ENCODE peak calls at places on chromosome 22, in four cellular contexts. B is GM12865, T is bronchial epithelial cell, G is AG04450. M is an unnamed sample.

GRCh38 chr22:22450343-22450839 is 58.2 kb downstream of the ZNF280B start:
- DNase-seq in B (peak), T (no peak), G (no peak), M (no peak)

GRCh38 chr22:33687464-33687863 is 232.8 kb downstream of the LARGE1 start:
- DNase-seq in B (no peak), T (no peak), G (no peak), M (no peak)

GRCh38 chr22:23856721-23857605 is 712 bp upstream of the SLC2A11 start:
- DNase-seq in B (peak), T (peak), G (no peak), M (peak)

GRCh38 chr22:21917206-21917958 is 35.3 kb downstream of the PPM1F start:
- DNase-seq in B (no peak), T (no peak), G (no peak), M (peak)

GRCh38 chr22:33038131-33038772 is 19.9 kb downstream of the SYN3 start:
- DNase-seq in B (no peak), T (no peak), G (no peak), M (no peak)

GRCh38 chr22:23969071-23969470 is 2.4 kb downstream of the DDTL start:
- DNase-seq in B (no peak), T (no peak), G (no peak), M (no peak)

GRCh38 chr22:42841444-42841843 is 15.6 kb downstream of the ARFGAP3 start:
- DNase-seq in B (no peak), T (no peak), G (no peak), M (peak)

GRCh38 chr22:43155789-43156188 is 4.4 kb downstream of the TSPO start:
- DNase-seq in B (no peak), T (no peak), G (no peak), M (no peak)

GRCh38 chr22:23204541-23205157 is 24.3 kb downstream of the BCR start:
- DNase-seq in B (no peak), T (no peak), G (no peak), M (no peak)

GRCh38 chr22:24109649-24110048 is 71.6 kb upstream of the SUSD2 start:
- DNase-seq in B (no peak), T (no peak), G (no peak), M (no peak)

GRCh38 chr22:23806837-23807236 is 20.1 kb downstream of the SMARCB1 start:
- DNase-seq in B (no peak), T (no peak), G (no peak), M (no peak)

GRCh38 chr22:17303840-17304779 is 65.2 kb upstream of the CECR2 start:
- DNase-seq in B (peak), T (no peak), G (no peak), M (no peak)

GRCh38 chr22:43218786-43219185 is 31.9 kb upstream of the TTLL12 start:
- DNase-seq in B (no peak), T (no peak), G (no peak), M (no peak)

GRCh38 chr22:20418211-20418788 is 19.3 kb downstream of the SCARF2 start:
- DNase-seq in B (peak), T (peak), G (peak), M (peak)

GRCh38 chr22:32337015-32337414 is 20.7 kb upstream of the RFPL3 start:
- DNase-seq in B (no peak), T (no peak), G (no peak), M (no peak)

GRCh38 chr22:23289851-23290724 is 109.8 kb downstream of the BCR start:
- DNase-seq in B (peak), T (peak), G (no peak), M (peak)

GRCh38 chr22:17945851-17946690 is 78.3 kb downstream of the MICAL3 start:
- DNase-seq in B (peak), T (no peak), G (no peak), M (no peak)

GRCh38 chr22:32917577-32918375 is 116.3 kb downstream of the TIMP3 start:
- DNase-seq in B (no peak), T (no peak), G (no peak), M (no peak)

GRCh38 chr22:50473855-50474671 is 772 bp downstream of the SBF1 start:
- DNase-seq in B (peak), T (peak), G (peak), M (peak)

GRCh38 chr22:50532824-50533344 is 3.1 kb upstream of the TYMP start:
- DNase-seq in B (no peak), T (no peak), G (no peak), M (no peak)

GRCh38 chr22:18012528-18012927 is 11.8 kb downstream of the MICAL3 start:
- DNase-seq in B (no peak), T (peak), G (no peak), M (no peak)

GRCh38 chr22:17631076-17631565 is 2.6 kb upstream of the ATP6V1E1 start:
- DNase-seq in B (no peak), T (no peak), G (no peak), M (no peak)

GRCh38 chr22:42489000-42489399 is 30.6 kb downstream of the RRP7A start:
- DNase-seq in B (no peak), T (no peak), G (no peak), M (no peak)

GRCh38 chr22:47328550-47329243 is 566.2 kb downstream of the TBC1D22A start:
- DNase-seq in B (no peak), T (peak), G (peak), M (peak)

DNA sequence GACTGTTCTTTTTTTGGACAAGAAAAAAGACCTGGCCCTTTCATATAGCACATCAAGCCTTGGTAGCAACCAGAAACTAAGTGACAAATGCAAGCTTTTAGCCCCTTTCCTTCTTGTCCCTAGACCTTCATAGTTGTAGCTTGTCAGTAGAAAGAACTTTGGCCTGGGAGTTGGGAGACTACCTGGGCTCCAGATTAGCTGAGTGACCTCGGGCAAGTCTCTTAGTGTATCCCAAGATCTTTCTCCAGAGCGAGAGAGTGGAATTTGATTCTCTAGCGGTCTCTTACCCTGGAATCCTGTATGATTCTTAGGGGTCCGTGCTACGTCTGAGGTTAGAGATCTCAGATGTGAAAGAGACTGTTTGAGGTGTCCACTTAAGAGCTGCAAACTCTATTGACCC is 59.0 kb downstream of the ZNRF3 start:
- DNase-seq in B (no peak), T (no peak), G (no peak), M (no peak)
- H3K4me3 ChIP-seq in B (no peak), T (no peak), G (no peak), M (no peak)

DNA sequence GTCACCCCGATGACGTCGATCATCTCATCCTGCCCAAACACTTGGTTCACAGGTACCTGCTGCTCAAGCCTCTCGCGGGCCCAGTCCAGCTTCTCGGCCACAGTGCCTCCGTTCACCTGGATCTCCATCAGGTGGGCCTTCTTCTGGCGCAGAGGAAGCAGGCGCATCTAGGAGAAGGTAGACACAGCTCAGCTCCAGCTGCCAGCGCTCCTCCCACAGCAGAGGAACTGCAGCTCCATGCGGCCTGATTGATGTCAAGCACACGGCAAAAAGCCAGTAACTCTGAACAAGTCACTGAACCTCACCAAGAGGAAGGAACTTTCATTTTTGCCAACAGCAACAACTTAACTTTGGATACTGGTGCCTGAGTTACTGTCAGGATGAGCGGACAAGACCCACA is 4.0 kb downstream of the RPL3 start:
- DNase-seq in B (no peak), T (no peak), G (no peak), M (no peak)
- H3K4me3 ChIP-seq in B (no peak), T (no peak), G (peak), M (peak)

GRCh38 chr22:44279059-44279340 is 33.8 kb downstream of the SHISAL1 start:
- DNase-seq in B (no peak), T (no peak), G (no peak), M (no peak)

GRCh38 chr22:44280665-44281188 is 32.0 kb downstream of the SHISAL1 start:
- DNase-seq in B (no peak), T (no peak), G (no peak), M (no peak)

GRCh38 chr22:44277404-44278135 is 35.2 kb downstream of the SHISAL1 start:
- DNase-seq in B (no peak), T (no peak), G (no peak), M (no peak)

GRCh38 chr22:44276706-44277403 is 35.9 kb downstream of the SHISAL1 start:
- DNase-seq in B (no peak), T (no peak), G (no peak), M (no peak)

GRCh38 chr22:44278234-44279058 is 34.3 kb downstream of the SHISAL1 start:
- DNase-seq in B (no peak), T (no peak), G (no peak), M (no peak)
- H3K4me3 ChIP-seq in B (no peak), T (no peak), G (no peak), M (no peak)

DNA sequence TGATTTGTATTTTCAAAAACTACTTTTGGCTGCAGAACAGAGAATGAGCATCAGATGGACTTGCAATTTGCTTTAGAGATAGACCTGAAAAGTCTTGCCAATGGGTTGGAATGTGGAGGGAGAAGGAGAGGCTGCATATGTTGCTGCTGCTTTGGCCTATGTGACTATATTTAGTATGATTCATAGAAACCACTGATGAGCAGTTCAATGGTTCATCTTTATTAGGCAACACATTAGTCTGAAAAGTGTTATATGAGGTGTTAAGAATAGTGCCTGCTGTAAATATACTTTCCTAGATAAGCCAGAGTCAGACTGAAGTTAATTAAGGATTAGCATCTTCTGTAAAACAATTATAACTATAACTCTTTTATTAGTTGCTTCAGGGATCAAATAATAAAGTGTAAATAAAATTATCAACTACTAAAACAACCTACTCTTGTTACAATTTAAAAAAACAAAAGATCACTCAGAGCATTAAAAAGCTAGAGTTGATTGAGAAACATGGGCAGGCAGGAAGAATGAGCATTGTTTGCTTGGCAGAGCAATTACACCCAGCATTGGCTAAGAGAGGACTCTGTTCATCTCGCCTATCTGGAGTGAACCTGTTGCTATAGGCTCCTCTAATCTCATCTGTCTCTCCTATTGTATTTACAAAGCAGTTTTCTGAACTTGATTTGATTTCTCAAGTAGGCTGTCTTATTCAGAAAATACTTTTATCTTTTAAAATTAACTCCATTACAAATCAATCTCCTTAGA is 36.3 kb downstream of the HORMAD2 start:
- DNase-seq in B (no peak), T (peak), G (peak), M (peak)
- H3K4me3 ChIP-seq in B (no peak), T (no peak), G (no peak), M (no peak)

DNA sequence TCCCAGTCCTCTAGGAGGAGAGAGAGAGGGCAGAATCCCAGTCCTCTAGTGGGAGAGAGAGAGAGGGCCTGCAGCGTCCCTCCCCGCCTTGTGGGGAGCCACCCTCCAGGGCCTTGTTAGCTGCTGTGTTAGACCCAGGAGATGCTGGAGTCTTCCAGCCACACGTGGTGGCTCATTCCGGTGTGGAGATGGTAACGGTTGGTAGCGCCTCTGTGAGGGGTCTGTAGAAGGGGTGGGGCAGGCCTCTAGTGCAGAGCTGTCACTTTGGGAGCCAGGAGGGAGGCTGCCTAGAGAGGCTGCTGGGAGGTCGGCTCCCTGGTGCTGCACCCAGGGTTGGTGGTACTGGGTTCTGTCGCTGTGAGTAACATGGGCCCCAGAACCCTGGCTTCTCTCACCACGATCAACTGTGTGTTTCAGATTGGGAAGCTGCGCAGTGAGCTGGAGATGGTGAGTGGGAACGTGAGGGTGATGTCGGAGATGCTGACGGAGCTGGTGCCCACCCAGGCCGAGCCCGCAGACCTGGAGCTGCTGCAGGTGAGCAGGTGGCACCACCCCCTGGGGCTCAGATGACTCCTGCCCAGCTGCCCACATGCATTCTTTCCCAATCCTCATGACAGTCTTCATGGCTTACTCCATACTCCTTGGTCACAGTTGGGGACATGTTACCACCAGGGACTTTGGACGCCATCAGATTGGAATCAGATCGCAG is 27.3 kb downstream of the TOM1 start:
- DNase-seq in B (no peak), T (no peak), G (no peak), M (no peak)
- H3K4me3 ChIP-seq in B (no peak), T (no peak), G (no peak), M (no peak)

GRCh38 chr22:49051491-49052022 is 776.1 kb downstream of the BRD1 start:
- DNase-seq in B (no peak), T (no peak), G (no peak), M (no peak)

GRCh38 chr22:49053574-49053973 is 774.1 kb downstream of the BRD1 start:
- DNase-seq in B (no peak), T (no peak), G (no peak), M (no peak)

GRCh38 chr22:49055406-49055805 is 772.3 kb downstream of the BRD1 start:
- DNase-seq in B (no peak), T (no peak), G (no peak), M (no peak)

GRCh38 chr22:49052023-49052538 is 775.6 kb downstream of the BRD1 start:
- DNase-seq in B (no peak), T (no peak), G (no peak), M (no peak)

GRCh38 chr22:49052560-49052959 is 775.1 kb downstream of the BRD1 start:
- DNase-seq in B (no peak), T (no peak), G (no peak), M (no peak)
- H3K4me3 ChIP-seq in B (no peak), T (no peak), G (no peak), M (peak)

DNA sequence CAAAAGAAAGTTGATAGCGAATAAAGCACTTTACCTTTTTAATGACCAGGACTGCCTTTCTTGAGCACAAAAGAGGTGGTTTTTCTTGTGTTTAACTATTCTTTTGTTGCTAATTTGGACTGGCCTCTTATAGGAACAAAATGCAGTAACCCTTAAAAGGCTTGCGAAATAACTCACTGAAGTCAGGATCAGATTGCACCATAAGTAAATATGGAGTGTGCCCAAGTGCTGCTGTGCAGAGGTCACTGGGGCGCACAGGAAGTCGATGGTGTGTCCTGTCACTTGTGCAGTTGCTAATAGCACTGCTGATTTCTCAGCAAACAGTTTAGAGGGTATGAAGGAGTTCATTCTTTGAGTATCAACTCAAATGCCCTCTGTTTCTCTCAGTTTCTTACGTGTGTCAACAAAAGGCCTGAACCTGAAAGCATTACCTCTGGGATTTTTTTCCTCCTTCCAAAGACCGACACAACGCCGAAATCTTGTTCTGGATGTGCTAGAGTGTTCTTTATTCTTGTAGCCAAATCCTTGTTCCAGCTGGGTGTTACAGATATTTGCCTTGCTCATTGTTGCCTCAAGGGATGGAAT is 71.3 kb downstream of the ATXN10 start:
- DNase-seq in B (no peak), T (peak), G (no peak), M (peak)
- H3K4me3 ChIP-seq in B (no peak), T (no peak), G (no peak), M (no peak)

DNA sequence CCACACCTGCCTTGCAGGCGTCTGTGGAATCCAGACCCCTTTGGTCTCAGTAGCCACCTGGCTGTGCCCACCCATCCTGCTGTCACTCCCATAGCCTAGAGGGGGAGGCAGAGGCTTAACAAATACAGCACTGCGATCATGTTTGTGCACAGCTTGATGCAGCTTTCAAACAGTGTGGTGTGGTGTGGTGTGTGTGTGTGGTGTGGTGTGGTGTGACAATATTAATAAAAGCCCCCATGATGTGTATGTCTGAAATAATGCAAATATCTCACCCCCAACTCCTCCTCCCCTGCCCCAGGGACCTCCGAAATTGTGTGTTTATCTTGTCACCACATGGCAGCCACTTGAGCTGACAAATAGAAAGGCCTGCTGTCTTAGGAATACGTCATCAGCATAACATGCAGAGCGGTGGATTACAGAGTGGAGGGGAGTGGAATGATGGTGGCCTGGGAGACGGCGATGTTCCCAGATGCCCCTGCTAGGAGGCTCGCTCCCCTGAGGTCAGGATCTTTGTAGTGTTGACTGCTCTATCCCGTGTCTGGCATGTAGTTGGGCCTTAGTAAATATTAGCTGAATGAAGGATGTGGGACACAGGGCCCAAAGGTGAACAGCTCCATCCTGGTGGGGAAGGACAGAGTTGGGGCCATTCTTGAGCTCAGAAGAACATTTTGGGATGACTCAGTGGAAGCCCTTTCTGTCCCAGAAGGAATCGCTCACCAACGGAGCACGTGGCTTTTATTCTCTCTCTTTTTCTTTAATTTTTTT is 2.8 kb downstream of the PDXP start:
- DNase-seq in B (peak), T (no peak), G (peak), M (peak)
- H3K4me3 ChIP-seq in B (peak), T (no peak), G (peak), M (no peak)

GRCh38 chr22:27949421-27949820 is 30.4 kb upstream of the PITPNB start:
- DNase-seq in B (no peak), T (no peak), G (no peak), M (no peak)
- H3K4me3 ChIP-seq in B (no peak), T (no peak), G (no peak), M (no peak)

GRCh38 chr22:30064172-30064571 is 16.1 kb upstream of the HORMAD2 start:
- DNase-seq in B (no peak), T (no peak), G (no peak), M (no peak)
- H3K4me3 ChIP-seq in B (no peak), T (no peak), G (no peak), M (no peak)